ENCODE peak calls at places on chromosomes 12 and 14, in eight cellular contexts. B is GM04503; K is COLO829; E is activated CD4-positive, alpha-beta T cell treated with anti-CD3 and anti-CD28 coated beads, Interleukin-2, amount 50 U/mL, for 1 hour; Z is EL; F is WERI-Rb-1; N is HAP-1; P is T-helper 2 cell treated with Interferon-gamma antibody and Interleukin-4, amounts not matched to agents 5 μg/mL and 100 μg/mL, for 36 hours. A is an unnamed sample.

GRCh38 chr12:10372534-10372931 is 17.3 kb downstream of the KLRK1 start:
- DNase-seq in N (no peak), P (no peak), F (no peak), K (no peak), Z (no peak), B (no peak), E (no peak), A (no peak)

GRCh38 chr14:100827751-100828447 is 2.0 kb downstream of the MEG3 start:
- DNase-seq in K (no peak), N (no peak), P (no peak), F (peak; percentile 55), B (peak; percentile 27), Z (peak; percentile 74), E (no peak), A (no peak)

GRCh38 chr14:64838656-64839055 is 41.1 kb downstream of the SPTB start:
- DNase-seq in Z (no peak), E (no peak), P (no peak), F (no peak), B (no peak), N (no peak), K (no peak), A (no peak)

GRCh38 chr14:68922201-68922613 is 56.9 kb downstream of the ACTN1 start:
- DNase-seq in N (no peak), B (no peak), E (no peak), F (no peak), P (no peak), Z (no peak), K (no peak), A (no peak)

GRCh38 chr12:67667276-67668073 is 18.9 kb downstream of the DYRK2 start:
- DNase-seq in Z (no peak), B (no peak), E (no peak), P (no peak), N (no peak), F (no peak), K (no peak), A (no peak)

GRCh38 chr14:61103541-61104339 is 122.7 kb downstream of the SLC38A6 start:
- DNase-seq in N (no peak), Z (peak; percentile 98), E (no peak), B (peak; percentile 89), P (peak; percentile 52), F (peak; percentile 14), K (peak; percentile 97), A (no peak)

GRCh38 chr12:94561943-94562411 is 88.4 kb downstream of the TMCC3 start:
- DNase-seq in F (no peak), E (no peak), N (no peak), Z (peak; percentile 42), K (no peak), B (no peak), P (no peak), A (no peak)

GRCh38 chr14:32102152-32102787 is 25.2 kb downstream of the ARHGAP5 start:
- DNase-seq in N (no peak), E (no peak), B (no peak), P (peak; percentile 18), Z (no peak), K (peak; percentile 13), F (no peak), A (no peak)

GRCh38 chr12:19927661-19928060 is 440.7 kb upstream of the PDE3A start:
- DNase-seq in F (no peak), B (no peak), P (no peak), E (no peak), Z (no peak), K (no peak), N (no peak), A (no peak)

GRCh38 chr14:74979442-74980397 is 23.0 kb upstream of the EIF2B2 start:
- DNase-seq in K (no peak), P (no peak), B (no peak), N (no peak), Z (peak; percentile 80), E (no peak), F (peak; percentile 67), A (no peak)

GRCh38 chr14:105152794-105153241 is 15.8 kb downstream of the JAG2 start:
- DNase-seq in F (no peak), K (no peak), Z (no peak), B (no peak), P (no peak), N (no peak), E (no peak), A (no peak)

GRCh38 chr12:96212456-96213375 is 18.5 kb downstream of the ELK3 start:
- DNase-seq in E (no peak), N (no peak), B (no peak), P (no peak), K (no peak), F (no peak), Z (no peak), A (no peak)

GRCh38 chr12:42094277-42094676 is 50.4 kb downstream of the GXYLT1 start:
- DNase-seq in Z (peak; percentile 72), P (peak; percentile 10), E (peak; percentile 4), K (no peak), B (no peak), N (no peak), F (no peak), A (peak; percentile 26)

GRCh38 chr12:115351513-115352077 is 667.6 kb upstream of the TBX3 start:
- DNase-seq in F (no peak), Z (no peak), N (peak; percentile 83), K (no peak), B (peak; percentile 51), E (no peak), P (no peak), A (no peak)

GRCh38 chr14:102498005-102498677 is 11.4 kb downstream of the ANKRD9 start:
- DNase-seq in B (no peak), P (no peak), E (no peak), N (no peak), K (no peak), F (peak; percentile 54), Z (no peak), A (no peak)

GRCh38 chr12:118052324-118053070 is 8.5 kb downstream of the WSB2 start:
- DNase-seq in F (no peak), P (peak; percentile 64), N (no peak), B (peak; percentile 96), E (no peak), Z (peak; percentile 99), K (peak; percentile 98), A (no peak)

GRCh38 chr12:25236190-25236589 is 14.5 kb downstream of the KRAS start:
- DNase-seq in K (no peak), P (no peak), E (no peak), Z (peak; percentile 19), N (no peak), B (no peak), F (no peak), A (no peak)

GRCh38 chr14:104281768-104282301 is 143.4 kb downstream of the KIF26A start:
- DNase-seq in K (no peak), P (no peak), Z (no peak), B (no peak), E (no peak), F (no peak), N (no peak), A (no peak)

GRCh38 chr12:120532701-120533238 is 1.4 kb upstream of the RNF10 start:
- DNase-seq in Z (no peak), P (no peak), F (no peak), N (no peak), K (no peak), B (no peak), E (no peak), A (no peak)

GRCh38 chr14:96710060-96710636 is 87.0 kb upstream of the VRK1 start:
- DNase-seq in F (no peak), B (no peak), K (no peak), N (no peak), P (no peak), E (no peak), Z (no peak), A (no peak)

GRCh38 chr14:23285530-23286019 is 357 bp downstream of the HOMEZ start:
- DNase-seq in Z (no peak), K (no peak), N (peak; percentile 26), B (no peak), P (no peak), E (no peak), F (no peak), A (no peak)

GRCh38 chr14:100476012-100476822 is 111.0 kb downstream of the BEGAIN start:
- DNase-seq in Z (peak; percentile 96), E (no peak), P (no peak), B (peak; percentile 98), K (peak; percentile 22), N (no peak), F (no peak), A (no peak)

GRCh38 chr14:32085182-32085844 is 8.2 kb downstream of the ARHGAP5 start:
- DNase-seq in Z (no peak), E (no peak), K (no peak), F (no peak), N (no peak), B (no peak), P (no peak), A (no peak)

GRCh38 chr12:113479578-113480335 is 8.1 kb upstream of the LHX5 start:
- DNase-seq in F (no peak), K (peak; percentile 45), N (peak; percentile 36), P (no peak), B (no peak), E (peak; percentile 36), Z (peak; percentile 22), A (no peak)

GRCh38 chr14:104107611-104108569 is 22.4 kb downstream of the ASPG start:
- DNase-seq in N (no peak), F (peak; percentile 8), E (no peak), K (no peak), P (no peak), B (no peak), Z (no peak), A (no peak)

GRCh38 chr14:103255555-103255954 is 78.5 kb upstream of the EIF5 start:
- DNase-seq in K (no peak), E (no peak), F (no peak), Z (no peak), N (no peak), B (no peak), P (no peak), A (no peak)

GRCh38 chr12:31736472-31736871 is 7.7 kb upstream of the AMN1 start:
- DNase-seq in K (no peak), Z (peak; percentile 78), P (peak; percentile 75), B (peak; percentile 55), E (peak; percentile 58), N (no peak), F (no peak), A (no peak)

GRCh38 chr12:108975024-108975593 is 45.8 kb downstream of the SVOP start:
- DNase-seq in P (no peak), Z (peak; percentile 33), K (no peak), N (no peak), B (no peak), F (no peak), E (no peak), A (no peak)

GRCh38 chr12:85821759-85822158 is 14.4 kb downstream of the RASSF9 start:
- DNase-seq in Z (no peak), F (no peak), B (no peak), N (no peak), E (no peak), K (no peak), P (no peak), A (no peak)

GRCh38 chr14:69844171-69844570 is 35.0 kb upstream of the SMOC1 start:
- DNase-seq in F (no peak), Z (no peak), N (no peak), B (no peak), K (no peak), E (no peak), P (no peak), A (no peak)

GRCh38 chr12:108666326-108666995 is 32.8 kb upstream of the SELPLG start:
- DNase-seq in Z (peak; percentile 45), N (no peak), F (peak; percentile 28), B (no peak), K (no peak), E (no peak), P (no peak), A (no peak)

GRCh38 chr12:112175361-112176155 is 50.2 kb downstream of the TRAFD1 start:
- DNase-seq in N (no peak), K (no peak), E (no peak), F (no peak), B (no peak), Z (no peak), P (no peak), A (no peak)

GRCh38 chr12:115049617-115050016 is 365.6 kb upstream of the TBX3 start:
- DNase-seq in P (no peak), N (no peak), K (no peak), Z (no peak), E (no peak), B (no peak), F (no peak), A (no peak)

GRCh38 chr12:14399871-14400270 is 34.4 kb downstream of the ATF7IP start:
- DNase-seq in P (no peak), B (no peak), F (no peak), E (no peak), Z (peak; percentile 81), K (no peak), N (no peak), A (no peak)